ENCODE peak calls at places on chromosomes 12 and 14, in four cellular contexts. One of them, this sample, is unnamed.

GRCh38 chr14:58243790-58244555 is 670 bp upstream of the PSMA3 start:
- DNase-seq in IMR-90: no peak
- DNase-seq in bronchial epithelial cell: peak; percentile 62
- DNase-seq in GM13976: no peak
- DNase-seq in this sample: no peak

GRCh38 chr14:89096946-89097345 is 272.5 kb downstream of the TTC8 start:
- DNase-seq in GM13976: no peak
- DNase-seq in IMR-90: no peak
- DNase-seq in bronchial epithelial cell: no peak
- DNase-seq in this sample: no peak

GRCh38 chr12:13749380-13749779 is 232.0 kb downstream of the GRIN2B start:
- DNase-seq in IMR-90: no peak
- DNase-seq in GM13976: no peak
- DNase-seq in bronchial epithelial cell: no peak
- DNase-seq in this sample: no peak

GRCh38 chr14:65193891-65194290 is 91.6 kb upstream of the MAX start:
- DNase-seq in GM13976: no peak
- DNase-seq in IMR-90: no peak
- DNase-seq in bronchial epithelial cell: no peak
- DNase-seq in this sample: no peak

GRCh38 chr12:55762646-55763045 is 19.7 kb downstream of the GDF11 start:
- DNase-seq in IMR-90: no peak
- DNase-seq in bronchial epithelial cell: no peak
- DNase-seq in GM13976: no peak
- DNase-seq in this sample: no peak

GRCh38 chr14:52025310-52025709 is 36.0 kb downstream of the RTRAF start:
- DNase-seq in GM13976: no peak
- DNase-seq in bronchial epithelial cell: peak; percentile 85
- DNase-seq in IMR-90: peak; percentile 98
- DNase-seq in this sample: no peak

GRCh38 chr14:51962678-51963077 is 26.7 kb upstream of the RTRAF start:
- DNase-seq in IMR-90: peak; percentile 20
- DNase-seq in bronchial epithelial cell: no peak
- DNase-seq in GM13976: no peak
- DNase-seq in this sample: no peak

GRCh38 chr12:53055471-53056266 is 5.8 kb downstream of the TNS2 start:
- DNase-seq in IMR-90: no peak
- DNase-seq in bronchial epithelial cell: no peak
- DNase-seq in GM13976: no peak
- DNase-seq in this sample: no peak

GRCh38 chr14:21572604-21573003 is 7.3 kb downstream of the OR10G3 start:
- DNase-seq in bronchial epithelial cell: no peak
- DNase-seq in GM13976: no peak
- DNase-seq in IMR-90: no peak
- DNase-seq in this sample: no peak
- TF ChIP-seq CTCF in bronchial epithelial cell: no peak
- TF ChIP-seq CTCF in GM13976: no peak
- TF ChIP-seq CTCF in IMR-90: no peak
- TF ChIP-seq CTCF in this sample: no peak

GRCh38 chr12:101172316-101172715 is 37.7 kb downstream of the SLC5A8 start:
- DNase-seq in bronchial epithelial cell: peak; percentile 1
- DNase-seq in IMR-90: peak; percentile 10
- DNase-seq in GM13976: peak; percentile 9
- DNase-seq in this sample: no peak
- TF ChIP-seq CTCF in bronchial epithelial cell: no peak
- TF ChIP-seq CTCF in IMR-90: no peak
- TF ChIP-seq CTCF in GM13976: no peak
- TF ChIP-seq CTCF in this sample: no peak

GRCh38 chr14:93137864-93138263 is 22.1 kb upstream of the ITPK1 start:
- DNase-seq in bronchial epithelial cell: no peak
- DNase-seq in GM13976: no peak
- DNase-seq in IMR-90: peak; percentile 12
- DNase-seq in this sample: no peak
- TF ChIP-seq CTCF in bronchial epithelial cell: peak; percentile 30
- TF ChIP-seq CTCF in GM13976: no peak
- TF ChIP-seq CTCF in IMR-90: no peak
- TF ChIP-seq CTCF in this sample: no peak

DNA sequence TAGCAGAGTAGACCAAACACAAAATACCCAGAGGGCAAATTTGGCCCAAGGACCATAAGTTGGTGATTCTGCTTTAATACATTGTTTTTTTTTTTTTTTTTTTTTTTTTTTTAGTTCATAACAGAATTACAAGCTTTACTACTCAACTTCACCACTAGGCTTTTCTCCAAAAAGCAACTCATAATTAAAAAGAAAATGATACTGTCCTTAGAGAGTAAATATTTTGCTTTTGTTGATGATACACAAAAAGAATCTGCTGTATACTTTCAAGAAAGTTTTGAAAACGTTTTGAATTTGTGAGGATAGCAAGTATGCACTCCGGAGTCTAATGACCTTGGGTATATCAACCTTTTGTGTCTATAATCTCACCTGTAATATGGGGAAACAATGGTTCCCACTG is 68.9 kb upstream of the LMO3 start:
- DNase-seq in bronchial epithelial cell: no peak
- DNase-seq in GM13976: no peak
- DNase-seq in IMR-90: no peak
- DNase-seq in this sample: no peak
- TF ChIP-seq CTCF in bronchial epithelial cell: no peak
- TF ChIP-seq CTCF in GM13976: no peak
- TF ChIP-seq CTCF in IMR-90: no peak
- TF ChIP-seq CTCF in this sample: no peak

DNA sequence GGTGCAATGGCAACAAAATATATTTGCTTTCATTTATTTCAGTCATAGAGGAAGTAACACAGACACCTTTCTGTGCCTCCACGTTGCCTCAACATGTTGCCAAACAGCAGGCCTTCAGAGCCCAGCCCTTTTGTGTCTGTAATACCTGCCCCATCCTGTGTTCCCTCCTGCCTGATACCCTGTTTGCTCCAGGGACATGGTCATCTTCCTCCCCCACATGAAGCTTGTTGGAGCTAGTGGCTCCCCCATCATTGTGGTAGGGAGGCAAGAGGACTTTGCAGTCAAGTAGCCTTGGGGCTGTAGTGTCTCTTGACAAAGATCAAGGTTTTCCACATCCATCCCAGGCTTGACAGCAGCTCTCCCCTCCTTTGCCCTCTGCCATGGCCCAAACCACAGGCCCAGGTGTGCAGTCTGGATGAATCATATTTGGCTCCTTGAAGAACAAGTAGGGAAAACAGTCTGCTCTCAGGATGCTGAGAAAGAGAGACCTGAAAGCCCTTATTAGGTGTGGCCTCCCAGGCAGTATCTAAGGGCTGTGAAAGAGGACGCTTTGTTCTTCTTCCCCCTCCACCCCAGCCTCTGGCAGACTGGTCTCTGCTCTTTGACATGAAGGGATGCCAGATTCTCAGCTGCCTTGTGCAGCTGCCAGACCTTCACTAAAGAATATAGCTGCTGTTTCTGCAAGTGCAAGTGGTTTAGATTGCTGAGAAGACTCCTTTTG is 329.0 kb downstream of the C12orf75 start:
- DNase-seq in IMR-90: no peak
- DNase-seq in GM13976: no peak
- DNase-seq in bronchial epithelial cell: peak; percentile 90
- DNase-seq in this sample: no peak
- TF ChIP-seq CTCF in IMR-90: no peak
- TF ChIP-seq CTCF in GM13976: no peak
- TF ChIP-seq CTCF in bronchial epithelial cell: no peak
- TF ChIP-seq CTCF in this sample: no peak

GRCh38 chr14:95217391-95217900 is 60.1 kb upstream of the DICER1 start:
- DNase-seq in bronchial epithelial cell: no peak
- DNase-seq in IMR-90: no peak
- DNase-seq in GM13976: no peak
- DNase-seq in this sample: no peak

GRCh38 chr14:95215094-95215493 is 57.8 kb upstream of the DICER1 start:
- DNase-seq in GM13976: no peak
- DNase-seq in IMR-90: no peak
- DNase-seq in bronchial epithelial cell: no peak
- DNase-seq in this sample: peak; percentile 35

GRCh38 chr14:95218006-95218405 is 60.7 kb upstream of the DICER1 start:
- DNase-seq in GM13976: no peak
- DNase-seq in IMR-90: no peak
- DNase-seq in bronchial epithelial cell: no peak
- DNase-seq in this sample: no peak

GRCh38 chr14:95213774-95214173 is 56.4 kb upstream of the DICER1 start:
- DNase-seq in bronchial epithelial cell: no peak
- DNase-seq in GM13976: no peak
- DNase-seq in IMR-90: no peak
- DNase-seq in this sample: no peak

GRCh38 chr14:95216013-95216412 is 58.7 kb upstream of the DICER1 start:
- DNase-seq in IMR-90: no peak
- DNase-seq in GM13976: no peak
- DNase-seq in bronchial epithelial cell: no peak
- DNase-seq in this sample: no peak
- TF ChIP-seq CTCF in IMR-90: no peak
- TF ChIP-seq CTCF in GM13976: no peak
- TF ChIP-seq CTCF in bronchial epithelial cell: no peak
- TF ChIP-seq CTCF in this sample: no peak

GRCh38 chr12:63804746-63805145 is 25.0 kb downstream of the RXYLT1 start:
- DNase-seq in GM13976: no peak
- DNase-seq in IMR-90: peak; percentile 35
- DNase-seq in bronchial epithelial cell: no peak
- DNase-seq in this sample: no peak

GRCh38 chr12:63805704-63806672 is 26.3 kb downstream of the RXYLT1 start:
- DNase-seq in GM13976: no peak
- DNase-seq in IMR-90: no peak
- DNase-seq in bronchial epithelial cell: no peak
- DNase-seq in this sample: no peak

DNA sequence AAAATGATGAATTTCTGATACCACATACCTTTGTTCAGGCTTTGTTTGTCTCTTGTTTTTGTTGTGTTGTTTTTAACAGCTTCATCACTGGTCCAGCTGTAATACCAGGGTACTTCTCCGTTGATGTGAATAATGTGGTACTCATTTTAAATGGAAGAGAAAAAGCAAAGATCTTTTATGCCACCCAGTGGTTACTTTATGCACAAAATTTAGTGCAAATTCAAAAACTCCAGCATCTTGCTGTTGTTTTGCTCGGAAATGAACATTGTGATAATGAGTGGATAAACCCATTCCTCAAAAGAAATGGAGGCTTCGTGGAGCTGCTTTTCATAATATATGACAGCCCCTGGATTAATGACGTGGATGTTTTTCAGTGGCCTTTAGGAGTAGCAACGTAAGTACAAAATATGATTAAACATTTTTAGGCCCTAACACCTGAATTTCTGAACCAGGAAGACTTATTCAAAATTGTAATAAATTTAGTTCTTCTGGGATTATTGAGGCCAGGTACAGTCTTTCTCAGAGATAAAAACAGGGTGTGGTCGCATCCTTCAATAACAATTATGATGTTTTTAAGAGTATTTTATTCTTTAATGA is 22.4 kb downstream of the RXYLT1 start:
- DNase-seq in bronchial epithelial cell: peak; percentile 24
- DNase-seq in GM13976: no peak
- DNase-seq in IMR-90: peak; percentile 25
- DNase-seq in this sample: peak; percentile 18
- TF ChIP-seq CTCF in bronchial epithelial cell: peak; percentile 38
- TF ChIP-seq CTCF in GM13976: peak; percentile 10
- TF ChIP-seq CTCF in IMR-90: peak; percentile 63
- TF ChIP-seq CTCF in this sample: peak; percentile 33

DNA sequence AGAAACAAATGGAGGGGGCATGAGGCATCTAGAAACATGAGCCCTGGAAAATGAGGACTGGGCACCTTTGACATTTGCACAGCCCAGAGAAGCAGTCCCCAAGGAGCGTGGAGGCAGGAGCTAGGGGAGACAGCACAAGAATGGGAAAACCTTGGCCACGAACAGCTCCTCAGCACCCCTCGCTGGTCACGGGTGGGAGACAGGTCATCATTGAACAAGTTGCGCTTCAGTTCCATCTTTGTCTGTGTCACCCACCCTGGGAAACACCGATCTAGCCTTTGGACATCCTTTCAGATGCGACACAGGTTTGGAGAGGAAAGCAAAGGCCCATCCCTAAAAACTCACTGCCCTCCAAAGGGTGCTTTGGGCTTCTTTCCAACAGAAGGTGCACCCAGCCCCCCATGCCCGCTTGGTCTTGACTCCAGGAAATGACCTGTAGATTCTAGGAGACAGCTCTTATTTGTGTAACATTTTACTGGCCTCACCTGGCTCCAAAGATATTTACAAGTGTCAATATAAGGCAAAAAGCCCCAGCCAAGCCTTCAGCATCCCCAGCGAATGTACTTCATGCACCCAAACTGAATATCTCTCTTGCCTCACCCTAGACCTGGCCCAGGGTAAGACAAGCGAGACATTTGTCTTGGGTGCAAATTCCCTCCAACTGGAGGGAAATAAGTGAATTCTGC is 28.8 kb upstream of the CLMN start:
- DNase-seq in bronchial epithelial cell: no peak
- DNase-seq in GM13976: no peak
- DNase-seq in IMR-90: no peak
- DNase-seq in this sample: no peak
- TF ChIP-seq CTCF in bronchial epithelial cell: no peak
- TF ChIP-seq CTCF in GM13976: no peak
- TF ChIP-seq CTCF in IMR-90: no peak
- TF ChIP-seq CTCF in this sample: no peak